ENCODE peak calls at places on chromosomes 11 and 22, in seven cellular contexts. O, S, G, D, Y, L and P are unnamed samples. For H3K4me1, the result is how much of the 10 kb centered on the place peaks cover.

GRCh38 chr11:43550714-43551113 is 129.8 kb upstream of the HSD17B12 start:
- DNase-seq in O (no peak), S (no peak), G (no peak), D (no peak), Y (no peak), L (no peak), P (no peak)

GRCh38 chr11:13215157-13215556 is 62.4 kb upstream of the BMAL1 start:
- DNase-seq in O (peak), S (no peak), G (no peak), D (no peak), Y (no peak), L (peak), P (peak)

GRCh38 chr11:94650756-94651155 is 83.6 kb downstream of the PIWIL4 start:
- DNase-seq in O (peak), S (no peak), G (no peak), D (no peak), Y (no peak), L (no peak), P (peak)

GRCh38 chr22:36586250-36586649 is 57.3 kb upstream of the EIF3D start:
- DNase-seq in O (no peak), S (no peak), G (no peak), D (no peak), Y (no peak), L (no peak), P (no peak)

GRCh38 chr11:29025001-29025400 is 916.8 kb downstream of the METTL15 start:
- DNase-seq in O (peak), S (no peak), G (no peak), D (no peak), Y (no peak), L (no peak), P (no peak)

GRCh38 chr11:93783767-93784151 is 323 bp upstream of the MED17 start:
- DNase-seq in O (no peak), S (no peak), G (no peak), D (no peak), Y (no peak), L (no peak), P (no peak)

GRCh38 chr11:30635401-30635989 is 49.3 kb upstream of the MPPED2 start:
- DNase-seq in O (peak), S (no peak), G (no peak), D (peak), Y (no peak), L (no peak), P (no peak)

GRCh38 chr22:36863979-36864378 is 3.2 kb downstream of the NCF4 start:
- DNase-seq in O (no peak), S (no peak), G (no peak), D (no peak), Y (no peak), L (no peak), P (no peak)

GRCh38 chr11:15688351-15688792 is 573.6 kb downstream of the INSC start:
- DNase-seq in O (peak), S (no peak), G (no peak), D (no peak), Y (no peak), L (no peak), P (peak)

GRCh38 chr11:111735262-111736116 is 30.7 kb downstream of the PPP2R1B start:
- DNase-seq in O (peak), S (no peak), G (peak), D (no peak), Y (no peak), L (peak), P (peak)

GRCh38 chr11:7671807-7672206 is 1.5 kb downstream of the CYB5R2 start:
- DNase-seq in O (no peak), S (no peak), G (no peak), D (no peak), Y (no peak), L (no peak), P (no peak)

GRCh38 chr11:72724851-72725730 is 27.1 kb downstream of the ARAP1 start:
- DNase-seq in O (peak), S (peak), G (no peak), D (peak), Y (peak), L (peak), P (peak)

GRCh38 chr11:100908746-100909145 is 220.9 kb downstream of the PGR start:
- DNase-seq in O (peak), S (no peak), G (no peak), D (no peak), Y (no peak), L (no peak), P (peak)

GRCh38 chr22:42173183-42173926 is 42.7 kb upstream of the CYP2D6 start:
- DNase-seq in O (no peak), S (no peak), G (no peak), D (no peak), Y (no peak), L (no peak), P (peak)

GRCh38 chr22:45254789-45255261 is 14.1 kb upstream of the KIAA0930 start:
- DNase-seq in O (no peak), S (no peak), G (no peak), D (no peak), Y (no peak), L (no peak), P (no peak)

GRCh38 chr22:45922661-45923060 is 54.3 kb downstream of the WNT7B start:
- DNase-seq in O (no peak), S (no peak), G (no peak), D (no peak), Y (no peak), L (no peak), P (no peak)

GRCh38 chr22:49677495-49677889 is 150.2 kb downstream of the BRD1 start:
- DNase-seq in O (no peak), S (no peak), G (no peak), D (no peak), Y (no peak), L (no peak), P (no peak)

GRCh38 chr11:118222437-118222836 is 2.4 kb downstream of the JAML start:
- DNase-seq in O (no peak), S (no peak), G (no peak), D (no peak), Y (no peak), L (no peak), P (no peak)

GRCh38 chr11:69330330-69330729 is 36.4 kb downstream of the MYEOV start:
- DNase-seq in O (no peak), S (no peak), G (no peak), D (no peak), Y (no peak), L (no peak), P (no peak)

GRCh38 chr22:22928666-22929380 is 41.2 kb downstream of the IGLL5 start:
- DNase-seq in O (peak), S (peak), G (no peak), D (no peak), Y (peak), L (no peak), P (no peak)

GRCh38 chr11:119671561-119672015 is 57.4 kb downstream of the NECTIN1 start:
- DNase-seq in O (peak), S (no peak), G (no peak), D (peak), Y (no peak), L (no peak), P (peak)

GRCh38 chr11:46248270-46249102 is 29.0 kb upstream of the CREB3L1 start:
- DNase-seq in O (peak), S (no peak), G (no peak), D (no peak), Y (no peak), L (peak), P (peak)

GRCh38 chr11:86244063-86244521 is 461 bp upstream of the EED start:
- DNase-seq in O (peak), S (peak), G (peak), D (peak), Y (peak), L (peak), P (no peak)

GRCh38 chr11:100810146-100810545 is 123.1 kb downstream of the ARHGAP42 start:
- DNase-seq in O (peak), S (no peak), G (no peak), D (no peak), Y (no peak), L (no peak), P (peak)

GRCh38 chr11:28535677-28536076 is 427.5 kb downstream of the METTL15 start:
- DNase-seq in O (no peak), S (no peak), G (no peak), D (no peak), Y (no peak), L (no peak), P (no peak)

GRCh38 chr11:1303196-1303821 is 6.1 kb downstream of the TOLLIP start:
- DNase-seq in O (no peak), S (no peak), G (no peak), D (peak), Y (no peak), L (peak), P (no peak)

GRCh38 chr11:34656062-34656720 is 35.3 kb downstream of the EHF start:
- DNase-seq in O (peak), S (no peak), G (no peak), D (no peak), Y (no peak), L (no peak), P (peak)

GRCh38 chr11:110599207-110599606 is 113.0 kb downstream of the ARHGAP20 start:
- DNase-seq in O (no peak), S (no peak), G (no peak), D (no peak), Y (no peak), L (no peak), P (no peak)

GRCh38 chr11:363948-364761 is 5.1 kb upstream of the B4GALNT4 start:
- DNase-seq in O (no peak), S (peak), G (peak), D (no peak), Y (peak), L (peak), P (no peak)

GRCh38 chr11:19817870-19818269 is 105.2 kb downstream of the NAV2 start:
- DNase-seq in O (no peak), S (no peak), G (no peak), D (no peak), Y (no peak), L (no peak), P (no peak)

GRCh38 chr11:71948314-71949027 is 19.6 kb downstream of the RNF121 start:
- DNase-seq in O (no peak), S (no peak), G (no peak), D (no peak), Y (no peak), L (peak), P (peak)

GRCh38 chr22:48333323-48333763 is 1494.3 kb downstream of the BRD1 start:
- DNase-seq in O (no peak), S (no peak), G (peak), D (no peak), Y (no peak), L (no peak), P (no peak)

GRCh38 chr11:111324277-111324720 is 26.0 kb downstream of the POU2AF3 start:
- DNase-seq in O (peak), S (no peak), G (no peak), D (no peak), Y (no peak), L (no peak), P (no peak)

DNA sequence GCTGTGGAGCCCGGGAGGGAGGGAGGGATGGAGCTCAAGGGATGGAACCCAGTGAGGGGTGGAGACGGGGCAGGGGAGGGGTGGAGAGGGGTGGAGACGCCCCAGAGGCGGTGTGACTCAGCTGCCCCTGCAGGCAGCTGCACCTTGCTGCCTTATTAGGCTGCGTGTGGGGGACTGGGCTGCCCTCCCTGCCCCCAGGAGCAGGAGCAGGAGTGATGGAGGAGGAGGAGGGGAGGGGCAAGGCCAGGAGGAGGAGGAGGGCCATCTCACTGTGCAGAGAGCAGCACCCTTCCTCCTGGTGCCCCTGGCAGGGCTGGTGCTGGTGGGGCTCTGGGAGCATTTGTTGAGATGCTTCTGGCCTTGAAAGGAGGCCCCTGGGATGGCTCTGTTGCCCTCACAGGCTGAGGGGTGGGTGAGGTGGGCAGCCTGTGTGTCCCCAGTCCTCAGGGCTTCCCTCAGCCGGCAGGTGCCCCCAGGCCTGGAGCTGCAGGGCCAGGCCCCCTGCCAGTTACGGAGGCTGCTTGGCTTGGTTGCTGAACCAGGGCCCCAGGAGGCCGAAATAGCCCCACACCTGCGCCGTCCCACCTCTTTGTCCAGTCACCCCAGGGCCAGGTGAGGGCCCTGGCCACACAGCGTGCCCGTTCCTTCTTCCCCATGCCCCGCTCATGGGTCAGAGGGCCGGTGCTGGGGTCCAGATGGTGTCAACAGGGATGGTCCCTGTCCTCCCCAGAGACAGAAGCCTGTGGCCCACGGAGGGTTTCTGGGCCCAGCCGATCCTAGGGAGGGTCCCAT is 9.5 kb upstream of the TSSC4 start:
- DNase-seq in O (peak), S (no peak), G (no peak), D (peak), Y (no peak), L (peak), P (peak)
- H3K4me1 ChIP-seq in O (under half), S (under half), G (under half), D (under half), Y (under half), L (under half), P (half or more)

DNA sequence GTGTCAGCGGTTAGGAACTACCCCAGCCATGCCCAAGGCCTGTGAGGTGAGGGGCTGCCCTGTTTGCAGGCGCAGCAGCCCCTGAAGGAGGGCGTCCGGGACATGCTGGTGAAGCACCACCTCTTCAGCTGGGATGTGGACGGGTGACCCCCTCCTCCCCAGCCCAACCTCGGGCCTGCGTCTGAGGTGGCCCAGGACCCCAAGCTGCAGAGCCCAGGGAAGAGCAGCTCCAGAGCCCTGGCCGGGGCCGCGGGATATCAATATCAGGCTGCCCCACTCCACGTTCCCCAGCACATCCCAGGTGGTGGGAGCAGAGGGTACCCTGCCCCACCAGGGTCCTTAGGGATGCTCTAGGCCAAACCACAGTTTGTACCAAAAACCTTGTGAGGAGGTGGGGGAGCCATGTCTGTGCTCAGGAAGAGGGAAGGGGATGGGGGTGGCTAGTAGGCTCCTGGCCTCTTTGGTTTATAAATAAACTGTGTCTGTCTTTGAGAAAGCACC is 39.3 kb downstream of the SGSM3 start:
- DNase-seq in O (no peak), S (no peak), G (no peak), D (no peak), Y (no peak), L (no peak), P (no peak)
- H3K4me1 ChIP-seq in O (under half), S (under half), G (under half), D (under half), Y (under half), L (under half), P (under half)

GRCh38 chr11:8688414-8689362 is 6.1 kb downstream of the RPL27A start:
- DNase-seq in O (peak), S (peak), G (peak), D (peak), Y (peak), L (peak), P (peak)
- H3K4me1 ChIP-seq in O (under half), S (under half), G (under half), D (under half), Y (under half), L (under half), P (under half)

GRCh38 chr22:30279932-30280331 is 9.4 kb downstream of the CASTOR1 start:
- DNase-seq in O (no peak), S (no peak), G (no peak), D (no peak), Y (no peak), L (no peak), P (no peak)
- H3K4me1 ChIP-seq in O (under half), S (under half), G (under half), D (under half), Y (under half), L (under half), P (under half)

GRCh38 chr22:38249301-38249700 is 23.5 kb downstream of the TMEM184B start:
- DNase-seq in O (no peak), S (no peak), G (no peak), D (no peak), Y (no peak), L (no peak), P (no peak)
- H3K4me1 ChIP-seq in O (under half), S (under half), G (under half), D (under half), Y (under half), L (under half), P (under half)

GRCh38 chr11:76769645-76770586 is 13.2 kb upstream of the TSKU start:
- DNase-seq in O (peak), S (no peak), G (no peak), D (no peak), Y (no peak), L (peak), P (peak)

GRCh38 chr11:76767659-76768058 is 15.5 kb upstream of the TSKU start:
- DNase-seq in O (no peak), S (no peak), G (no peak), D (no peak), Y (no peak), L (no peak), P (no peak)

GRCh38 chr11:76770642-76771445 is 12.3 kb upstream of the TSKU start:
- DNase-seq in O (peak), S (no peak), G (no peak), D (peak), Y (no peak), L (peak), P (peak)

GRCh38 chr11:76768091-76769047 is 14.8 kb upstream of the TSKU start:
- DNase-seq in O (no peak), S (peak), G (peak), D (no peak), Y (no peak), L (no peak), P (peak)

DNA sequence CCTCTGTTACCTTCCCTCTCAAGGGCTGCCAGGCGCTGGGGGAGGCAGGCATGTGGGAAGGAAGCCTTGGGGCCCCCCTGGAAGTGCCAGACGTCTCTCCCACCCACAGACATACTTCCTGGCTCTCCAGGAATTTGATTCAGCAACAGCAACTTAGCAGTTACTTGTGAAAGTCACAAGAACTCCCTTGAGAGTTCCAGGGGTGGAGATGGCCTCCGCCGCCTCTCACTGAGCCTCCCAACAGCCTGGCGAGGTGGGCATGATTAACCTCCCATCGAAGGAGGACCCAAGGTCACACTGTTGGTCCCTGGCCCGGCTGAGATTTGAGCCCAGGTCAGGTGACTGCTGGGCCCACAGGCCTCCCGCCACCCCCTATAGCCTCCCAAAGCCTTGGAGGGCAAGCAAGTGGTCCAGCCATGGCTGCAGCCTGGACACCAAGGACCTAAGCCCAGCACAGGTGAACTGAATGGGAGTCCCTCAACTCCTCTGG is 14.0 kb upstream of the TSKU start:
- DNase-seq in O (peak), S (no peak), G (no peak), D (no peak), Y (no peak), L (no peak), P (peak)
- H3K4me1 ChIP-seq in O (under half), S (under half), G (under half), D (under half), Y (under half), L (half or more), P (half or more)

GRCh38 chr11:17672469-17672868 is 46.9 kb upstream of the MYOD1 start:
- DNase-seq in O (no peak), S (no peak), G (no peak), D (no peak), Y (no peak), L (no peak), P (no peak)
- H3K4me1 ChIP-seq in O (under half), S (under half), G (under half), D (under half), Y (under half), L (under half), P (under half)

GRCh38 chr11:88174627-88175003 is 628 bp downstream of the RAB38 start:
- DNase-seq in O (peak), S (peak), G (peak), D (peak), Y (no peak), L (peak), P (peak)
- H3K4me1 ChIP-seq in O (under half), S (under half), G (under half), D (under half), Y (under half), L (under half), P (under half)

DNA sequence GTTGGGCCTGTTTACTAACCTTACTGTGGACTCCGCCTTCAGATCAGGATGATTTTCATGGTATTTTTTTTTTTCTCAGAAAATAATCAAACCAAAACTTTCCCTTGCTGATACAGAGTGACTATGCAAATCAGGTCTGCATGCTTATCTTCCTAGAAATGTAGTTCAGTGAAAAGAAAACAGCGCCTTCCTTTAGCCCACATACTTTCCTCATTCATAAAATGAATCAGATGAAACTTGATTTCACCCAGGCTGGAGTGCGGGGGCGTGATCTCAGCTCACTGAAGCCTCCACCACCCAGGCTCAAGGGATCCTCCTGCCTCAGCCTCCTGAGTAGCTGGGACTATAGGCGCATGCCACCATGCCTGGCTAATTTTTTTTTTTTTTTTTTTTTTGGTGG is 26.0 kb downstream of the ZNRF3 start:
- DNase-seq in O (peak), S (no peak), G (no peak), D (no peak), Y (no peak), L (no peak), P (no peak)
- H3K4me1 ChIP-seq in O (under half), S (under half), G (under half), D (under half), Y (under half), L (half or more), P (under half)